ENCODE peak calls at places on chromosomes 6 and 20, in six cellular contexts. D is tibial artery, R is OCI-LY7, G is pancreas, Q is mucosa of descending colon, Y is heart right ventricle. B is an unnamed sample.
A peak's percentile ranks its signal among the peaks of the same experiment; 100 is the strongest.

GRCh38 chr6:125926711-125927110 is 29.9 kb upstream of the HINT3 start:
- DNase-seq in Y (no peak), D (no peak), R (no peak), G (no peak), Q (no peak), B (no peak)

GRCh38 chr20:35232575-35232974 is 6.1 kb downstream of the MMP24 start:
- DNase-seq in Q (no peak), D (no peak), G (no peak), Y (no peak), R (no peak), B (no peak)

GRCh38 chr20:8744228-8744844 is 324.6 kb upstream of the PLCB4 start:
- DNase-seq in D (no peak), R (no peak), Q (no peak), Y (no peak), G (no peak), B (no peak)

GRCh38 chr20:32473231-32474008 is 111.7 kb downstream of the NOL4L start:
- DNase-seq in G (peak; percentile 73), D (no peak), Q (no peak), R (no peak), Y (no peak), B (peak; percentile 74)

GRCh38 chr6:85641916-85642773 is 541 bp downstream of the SYNCRIP start:
- DNase-seq in R (peak; percentile 66), G (peak; percentile 86), Y (peak; percentile 54), D (peak; percentile 80), Q (peak; percentile 82), B (peak; percentile 90)

GRCh38 chr20:826695-827323 is 6.7 kb upstream of the FAM110A start:
- DNase-seq in D (peak; percentile 40), Y (no peak), Q (no peak), R (no peak), G (no peak), B (no peak)

GRCh38 chr6:137868721-137869631 is 1.9 kb downstream of the TNFAIP3 start:
- DNase-seq in G (no peak), Y (no peak), Q (no peak), R (peak; percentile 30), D (no peak), B (no peak)

GRCh38 chr6:169286961-169287360 is 33.3 kb upstream of the THBS2 start:
- DNase-seq in D (no peak), Q (no peak), R (no peak), Y (no peak), G (no peak), B (no peak)

GRCh38 chr20:2316847-2317495 is 21.2 kb downstream of the TGM3 start:
- DNase-seq in R (no peak), D (peak; percentile 17), Q (no peak), G (no peak), Y (no peak), B (no peak)

GRCh38 chr6:7468382-7469081 is 72.9 kb upstream of the DSP start:
- DNase-seq in D (no peak), R (no peak), Q (no peak), G (no peak), Y (peak; percentile 67), B (no peak)

GRCh38 chr20:12825180-12825579 is 183.6 kb upstream of the SPTLC3 start:
- DNase-seq in D (no peak), Y (no peak), G (no peak), R (no peak), Q (no peak), B (no peak)

GRCh38 chr6:401994-402640 is 10.6 kb downstream of the IRF4 start:
- DNase-seq in G (no peak), Q (no peak), Y (no peak), D (no peak), R (no peak), B (peak; percentile 52)

GRCh38 chr20:45963059-45964011 is 8.7 kb downstream of the ZNF335 start:
- DNase-seq in R (peak; percentile 65), Y (no peak), G (peak; percentile 54), Q (no peak), D (peak; percentile 62), B (peak; percentile 75)

GRCh38 chr6:43070028-43070632 is 6.0 kb upstream of the PTK7 start:
- DNase-seq in D (no peak), Y (no peak), R (peak; percentile 73), G (no peak), Q (peak; percentile 7), B (no peak)

GRCh38 chr20:8997720-8998119 is 71.2 kb upstream of the PLCB4 start:
- DNase-seq in R (no peak), Y (no peak), G (no peak), D (no peak), Q (no peak), B (no peak)

GRCh38 chr6:167092672-167093339 is 30.1 kb upstream of the CCR6 start:
- DNase-seq in D (no peak), Q (no peak), R (no peak), G (no peak), Y (no peak), B (no peak)

GRCh38 chr6:71138416-71138815 is 150.2 kb upstream of the OGFRL1 start:
- DNase-seq in D (no peak), R (no peak), Y (no peak), Q (no peak), G (no peak), B (no peak)

GRCh38 chr6:52598123-52598823 is 21.4 kb upstream of the TRAM2 start:
- DNase-seq in D (peak; percentile 76), Y (peak; percentile 76), R (peak; percentile 84), G (no peak), Q (no peak), B (peak; percentile 80)

GRCh38 chr6:18081025-18081668 is 41.3 kb downstream of the NHLRC1 start:
- DNase-seq in R (no peak), G (no peak), Y (no peak), D (no peak), Q (no peak), B (no peak)

GRCh38 chr20:18831830-18832229 is 18.2 kb downstream of the SCP2D1 start:
- DNase-seq in Q (no peak), D (no peak), R (no peak), G (no peak), Y (no peak), B (no peak)

GRCh38 chr20:18837710-18838109 is 24.1 kb downstream of the SCP2D1 start:
- DNase-seq in D (no peak), G (no peak), Y (no peak), R (no peak), Q (no peak), B (no peak)

GRCh38 chr20:18832801-18833200 is 19.2 kb downstream of the SCP2D1 start:
- DNase-seq in R (no peak), Q (no peak), D (no peak), G (no peak), Y (no peak), B (no peak)

GRCh38 chr20:18839507-18840247 is 26.1 kb downstream of the SCP2D1 start:
- DNase-seq in Q (no peak), D (no peak), G (no peak), Y (no peak), R (no peak), B (no peak)

DNA sequence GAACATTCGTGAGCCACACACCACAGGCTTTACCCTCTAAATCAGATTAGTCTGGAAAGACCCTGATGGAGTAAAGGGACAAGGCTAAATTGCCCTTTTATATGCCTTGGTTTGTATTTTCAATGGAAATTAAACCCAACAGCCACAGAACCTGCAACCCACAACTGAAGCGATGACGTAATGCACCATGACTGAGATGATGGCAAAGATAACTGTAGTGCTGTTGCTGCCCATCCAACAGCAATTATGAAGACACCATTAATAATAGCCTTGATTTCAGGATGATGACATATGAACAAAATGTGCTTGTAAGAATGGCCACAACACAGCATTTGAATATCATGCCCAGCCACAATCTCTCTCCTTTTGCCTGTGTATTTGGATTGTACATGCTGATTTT is 22.3 kb downstream of the SCP2D1 start:
- DNase-seq in R (no peak), Q (no peak), G (no peak), Y (no peak), D (no peak), B (no peak)
- TF ChIP-seq CTCF in R (no peak), Q (no peak), G (no peak), Y (no peak), D (no peak), B (no peak)

GRCh38 chr6:24902782-24903181 is 33.0 kb downstream of the RIPOR2 start:
- DNase-seq in G (no peak), D (no peak), Q (no peak), Y (no peak), R (no peak), B (no peak)
- H3K4me1 ChIP-seq in G (no peaks in the 10 kb centered on the region), D (peaks cover 46% of the 10 kb centered on the region), Q (no peaks in the 10 kb centered on the region), Y (peaks cover 18% of the 10 kb centered on the region), R (peaks cover 79% of the 10 kb centered on the region), B (no peaks in the 10 kb centered on the region)

DNA sequence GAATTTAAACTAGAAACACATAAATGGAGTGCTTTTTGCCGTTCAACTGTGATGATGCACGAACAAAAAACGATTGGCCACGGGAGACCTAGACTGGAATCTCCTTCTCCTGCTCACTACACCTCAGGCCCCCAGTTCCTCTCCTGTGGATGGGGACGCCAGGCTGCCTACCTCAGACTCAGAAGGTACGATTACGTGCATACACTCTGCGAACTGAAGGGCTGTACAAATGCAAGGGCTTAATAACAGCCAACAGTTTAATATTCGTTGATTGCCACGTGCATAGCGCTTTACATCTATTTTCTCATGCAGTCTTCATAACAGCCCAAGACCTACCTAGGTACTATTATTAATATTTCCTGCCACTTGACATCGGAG is 495 bp upstream of the ARMC2 start:
- DNase-seq in D (no peak), R (no peak), Q (no peak), Y (no peak), G (no peak), B (no peak)
- H3K4me3 ChIP-seq in D (peak overlapping the region; percentile 78), R (peak overlapping the region; percentile 80), Q (no peak overlapping the region), Y (peak overlapping the region; percentile 56), G (peak overlapping the region; percentile 90), B (peak overlapping the region; percentile 63)

GRCh38 chr6:149964243-149965190 is 774 bp downstream of the ULBP1 start:
- DNase-seq in G (no peak), R (no peak), D (no peak), Y (no peak), Q (no peak), B (peak; percentile 79)

GRCh38 chr6:149963212-149963461 is 606 bp upstream of the ULBP1 start:
- DNase-seq in R (peak; percentile 29), Q (no peak), G (no peak), Y (no peak), D (no peak), B (no peak)

GRCh38 chr6:149965191-149966020 is 1.7 kb downstream of the ULBP1 start:
- DNase-seq in D (no peak), G (no peak), Y (no peak), Q (no peak), R (peak; percentile 22), B (no peak)

GRCh38 chr6:149962461-149963211 is 1.1 kb upstream of the ULBP1 start:
- DNase-seq in Q (no peak), G (no peak), R (no peak), D (no peak), Y (no peak), B (no peak)

DNA sequence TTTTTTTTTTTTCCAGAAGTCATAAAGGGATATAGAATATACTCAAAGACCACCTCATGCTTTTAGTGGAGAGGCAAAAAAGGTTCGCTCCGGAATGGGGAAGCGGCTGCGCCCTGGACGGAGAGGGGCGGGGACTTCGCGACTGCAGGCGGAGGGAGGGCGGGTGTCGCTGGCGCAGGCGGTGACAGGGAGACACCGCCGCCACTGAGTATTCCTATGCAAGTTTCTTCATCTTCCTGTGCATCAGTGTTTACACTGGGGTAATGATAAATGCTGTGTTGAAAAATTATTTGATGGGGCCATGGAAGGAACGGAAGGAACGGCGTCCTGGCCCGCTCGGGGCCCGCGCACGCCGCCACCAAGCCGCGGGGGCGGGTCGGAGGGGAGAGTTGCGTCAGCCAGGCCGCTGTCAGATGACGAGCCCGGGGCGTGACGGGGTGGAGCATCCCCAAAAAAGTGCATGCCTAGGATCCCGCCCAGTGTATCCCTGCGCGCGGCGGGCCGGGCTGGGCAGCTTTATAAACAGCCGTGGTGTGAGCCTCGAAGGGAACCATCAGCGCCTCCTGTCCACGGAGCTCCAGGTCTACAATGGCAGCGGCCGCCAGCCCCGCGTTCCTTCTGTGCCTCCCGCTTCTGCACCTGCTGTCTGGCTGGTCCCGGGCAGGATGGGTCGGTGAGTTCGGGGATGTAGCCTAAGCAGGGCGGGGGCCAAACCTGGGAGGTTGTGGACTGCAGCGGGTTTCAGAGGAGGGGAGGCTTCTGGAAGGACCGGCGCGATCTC is at the start of gene ULBP1:
- DNase-seq in D (peak; percentile 91), G (peak; percentile 81), Y (peak; percentile 87), R (peak; percentile 58), Q (peak; percentile 81), B (peak; percentile 95)
- TF ChIP-seq CTCF in D (no peak), G (no peak), Y (no peak), R (peak; percentile 10), Q (no peak), B (no peak)

B was measured in kidney.